ENCODE peak calls at places on chromosomes 16 and 17, in five cellular contexts. One of them, this sample, is unnamed.

GRCh38 chr16:27474921-27475320 is 72.9 kb downstream of the IL21R start:
- DNase-seq in cardiac fibroblast: no peak
- DNase-seq in cardiac muscle cell: no peak
- DNase-seq in CD8-positive, alpha-beta T cell: no peak
- DNase-seq in CD4-positive, alpha-beta T cell: no peak
- DNase-seq in this sample: no peak

GRCh38 chr17:6667516-6667915 is 16.0 kb downstream of the C17orf100 start:
- DNase-seq in cardiac fibroblast: no peak
- DNase-seq in cardiac muscle cell: no peak
- DNase-seq in CD8-positive, alpha-beta T cell: no peak
- DNase-seq in CD4-positive, alpha-beta T cell: no peak
- DNase-seq in this sample: no peak

GRCh38 chr16:1407749-1408148 is 6.8 kb downstream of the UNKL start:
- DNase-seq in cardiac fibroblast: peak; percentile 23
- DNase-seq in cardiac muscle cell: no peak
- DNase-seq in CD8-positive, alpha-beta T cell: no peak
- DNase-seq in CD4-positive, alpha-beta T cell: no peak
- DNase-seq in this sample: peak; percentile 7

GRCh38 chr16:22784690-22785214 is 29.2 kb upstream of the HS3ST2 start:
- DNase-seq in cardiac fibroblast: no peak
- DNase-seq in cardiac muscle cell: no peak
- DNase-seq in CD8-positive, alpha-beta T cell: no peak
- DNase-seq in CD4-positive, alpha-beta T cell: no peak
- DNase-seq in this sample: no peak

GRCh38 chr17:73091410-73091769 is 1.1 kb downstream of the SLC39A11 start:
- DNase-seq in cardiac fibroblast: no peak
- DNase-seq in cardiac muscle cell: no peak
- DNase-seq in CD8-positive, alpha-beta T cell: no peak
- DNase-seq in CD4-positive, alpha-beta T cell: no peak
- DNase-seq in this sample: no peak

GRCh38 chr16:12732600-12732999 is 71.1 kb downstream of the CPPED1 start:
- DNase-seq in cardiac fibroblast: no peak
- DNase-seq in cardiac muscle cell: no peak
- DNase-seq in CD8-positive, alpha-beta T cell: no peak
- DNase-seq in CD4-positive, alpha-beta T cell: no peak
- DNase-seq in this sample: no peak

GRCh38 chr17:71033336-71033735 is 864.0 kb downstream of the KCNJ2 start:
- DNase-seq in cardiac fibroblast: no peak
- DNase-seq in cardiac muscle cell: peak; percentile 30
- DNase-seq in CD8-positive, alpha-beta T cell: no peak
- DNase-seq in CD4-positive, alpha-beta T cell: no peak
- DNase-seq in this sample: no peak

GRCh38 chr17:35189291-35189690 is 4.9 kb downstream of the SLC35G3 start:
- DNase-seq in cardiac fibroblast: peak; percentile 32
- DNase-seq in cardiac muscle cell: no peak
- DNase-seq in CD8-positive, alpha-beta T cell: no peak
- DNase-seq in CD4-positive, alpha-beta T cell: no peak
- DNase-seq in this sample: peak; percentile 6

GRCh38 chr17:49193513-49194296 is 16.7 kb downstream of the GNGT2 start:
- DNase-seq in cardiac fibroblast: peak; percentile 71
- DNase-seq in cardiac muscle cell: peak; percentile 28
- DNase-seq in CD8-positive, alpha-beta T cell: no peak
- DNase-seq in CD4-positive, alpha-beta T cell: no peak
- DNase-seq in this sample: peak; percentile 70

GRCh38 chr17:18102640-18103039 is 5.9 kb upstream of the MYO15A start:
- DNase-seq in cardiac fibroblast: no peak
- DNase-seq in cardiac muscle cell: no peak
- DNase-seq in CD8-positive, alpha-beta T cell: no peak
- DNase-seq in CD4-positive, alpha-beta T cell: no peak
- DNase-seq in this sample: no peak

GRCh38 chr17:30368896-30369720 is 9.6 kb upstream of the CPD start:
- DNase-seq in cardiac fibroblast: no peak
- DNase-seq in cardiac muscle cell: no peak
- DNase-seq in CD8-positive, alpha-beta T cell: no peak
- DNase-seq in CD4-positive, alpha-beta T cell: no peak
- DNase-seq in this sample: no peak

GRCh38 chr16:6602401-6602800 is 730.2 kb upstream of the RBFOX1 start:
- DNase-seq in cardiac fibroblast: no peak
- DNase-seq in cardiac muscle cell: no peak
- DNase-seq in CD8-positive, alpha-beta T cell: no peak
- DNase-seq in CD4-positive, alpha-beta T cell: no peak
- DNase-seq in this sample: no peak

GRCh38 chr17:17401271-17401781 is 75.5 kb upstream of the MED9 start:
- DNase-seq in cardiac fibroblast: peak; percentile 65
- DNase-seq in cardiac muscle cell: no peak
- DNase-seq in CD8-positive, alpha-beta T cell: no peak
- DNase-seq in CD4-positive, alpha-beta T cell: no peak
- DNase-seq in this sample: no peak

GRCh38 chr16:65601781-65602180 is 479.9 kb upstream of the CDH11 start:
- DNase-seq in cardiac fibroblast: peak; percentile 31
- DNase-seq in cardiac muscle cell: no peak
- DNase-seq in CD8-positive, alpha-beta T cell: no peak
- DNase-seq in CD4-positive, alpha-beta T cell: no peak
- DNase-seq in this sample: no peak

GRCh38 chr17:63190821-63191220 is 224.8 kb downstream of the TANC2 start:
- DNase-seq in cardiac fibroblast: no peak
- DNase-seq in cardiac muscle cell: no peak
- DNase-seq in CD8-positive, alpha-beta T cell: no peak
- DNase-seq in CD4-positive, alpha-beta T cell: no peak
- DNase-seq in this sample: no peak

DNA sequence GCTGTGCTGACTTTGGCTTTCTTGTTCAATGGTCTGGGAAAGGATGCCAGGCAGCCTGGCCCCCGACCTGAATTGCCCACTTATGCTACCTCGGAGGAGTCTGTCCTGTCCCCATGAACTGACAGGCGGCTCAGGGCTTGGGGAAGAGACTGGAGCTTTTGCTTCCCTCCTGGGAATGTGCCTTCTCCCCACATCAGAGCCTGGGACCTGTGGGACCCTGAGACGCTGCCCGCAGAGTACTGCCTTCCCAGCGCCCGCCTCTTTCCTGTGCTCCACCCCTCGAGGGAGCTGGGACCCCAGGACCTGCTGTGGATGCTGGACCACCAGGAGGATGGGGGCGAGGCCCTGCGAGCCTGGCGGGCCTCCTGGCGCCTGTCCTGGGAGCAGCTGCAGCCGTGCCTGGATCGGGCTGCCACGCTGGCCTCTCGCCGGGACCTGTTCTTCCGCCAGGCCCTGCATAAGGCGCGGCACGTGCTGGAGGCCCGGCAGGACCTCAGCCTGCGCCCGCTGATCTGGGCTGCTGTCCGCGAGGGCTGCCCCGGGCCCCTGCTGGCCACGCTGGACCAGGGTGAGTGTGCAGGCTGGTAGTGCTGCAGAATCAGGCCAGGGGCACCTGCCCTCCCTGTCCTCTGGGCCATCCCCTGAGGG is 18.5 kb downstream of the FCSK start:
- DNase-seq in cardiac fibroblast: no peak
- DNase-seq in cardiac muscle cell: no peak
- DNase-seq in CD8-positive, alpha-beta T cell: no peak
- DNase-seq in CD4-positive, alpha-beta T cell: no peak
- DNase-seq in this sample: no peak
- TF ChIP-seq CTCF in cardiac fibroblast: no peak
- TF ChIP-seq CTCF in cardiac muscle cell: no peak
- TF ChIP-seq CTCF in CD8-positive, alpha-beta T cell: no peak
- TF ChIP-seq CTCF in CD4-positive, alpha-beta T cell: no peak
- TF ChIP-seq CTCF in this sample: no peak

GRCh38 chr17:37713028-37713431 is 31.8 kb downstream of the HNF1B start:
- DNase-seq in cardiac fibroblast: no peak
- DNase-seq in cardiac muscle cell: no peak
- DNase-seq in CD8-positive, alpha-beta T cell: no peak
- DNase-seq in CD4-positive, alpha-beta T cell: no peak
- DNase-seq in this sample: no peak

GRCh38 chr17:37717627-37718382 is 27.1 kb downstream of the HNF1B start:
- DNase-seq in cardiac fibroblast: no peak
- DNase-seq in cardiac muscle cell: no peak
- DNase-seq in CD8-positive, alpha-beta T cell: no peak
- DNase-seq in CD4-positive, alpha-beta T cell: no peak
- DNase-seq in this sample: peak; percentile 14

GRCh38 chr17:37713624-37714023 is 31.2 kb downstream of the HNF1B start:
- DNase-seq in cardiac fibroblast: no peak
- DNase-seq in cardiac muscle cell: no peak
- DNase-seq in CD8-positive, alpha-beta T cell: no peak
- DNase-seq in CD4-positive, alpha-beta T cell: no peak
- DNase-seq in this sample: no peak

GRCh38 chr17:37718383-37719048 is 26.3 kb downstream of the HNF1B start:
- DNase-seq in cardiac fibroblast: no peak
- DNase-seq in cardiac muscle cell: no peak
- DNase-seq in CD8-positive, alpha-beta T cell: no peak
- DNase-seq in CD4-positive, alpha-beta T cell: no peak
- DNase-seq in this sample: no peak

DNA sequence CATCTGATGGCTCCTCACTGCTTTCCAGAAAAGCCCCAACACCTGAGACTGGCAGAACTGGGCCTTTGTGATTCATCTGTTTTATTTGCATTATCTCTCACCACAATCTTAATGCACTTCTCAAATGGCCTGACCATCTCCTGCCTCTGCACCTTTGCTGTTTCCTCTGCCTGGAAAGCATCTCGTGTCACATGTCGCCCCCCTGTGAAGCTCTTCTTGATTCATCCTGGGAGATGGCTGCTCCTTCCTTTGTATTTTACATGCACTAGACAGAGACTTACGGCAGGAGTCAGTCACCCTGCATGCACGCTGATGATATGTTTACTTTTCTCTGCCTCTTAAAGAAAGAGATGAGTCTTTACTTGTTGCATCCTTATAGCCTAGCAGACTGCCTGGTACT is 30.0 kb downstream of the HNF1B start:
- DNase-seq in cardiac fibroblast: no peak
- DNase-seq in cardiac muscle cell: no peak
- DNase-seq in CD8-positive, alpha-beta T cell: no peak
- DNase-seq in CD4-positive, alpha-beta T cell: no peak
- DNase-seq in this sample: no peak
- TF ChIP-seq CTCF in cardiac fibroblast: no peak
- TF ChIP-seq CTCF in cardiac muscle cell: no peak
- TF ChIP-seq CTCF in CD8-positive, alpha-beta T cell: no peak
- TF ChIP-seq CTCF in CD4-positive, alpha-beta T cell: no peak
- TF ChIP-seq CTCF in this sample: no peak

GRCh38 chr17:42843358-42843934 is 934 bp upstream of the AOC2 start:
- DNase-seq in cardiac fibroblast: peak; percentile 85
- DNase-seq in cardiac muscle cell: peak; percentile 63
- DNase-seq in CD8-positive, alpha-beta T cell: no peak
- DNase-seq in CD4-positive, alpha-beta T cell: no peak
- DNase-seq in this sample: peak; percentile 85
- TF ChIP-seq CTCF in cardiac fibroblast: peak; percentile 99
- TF ChIP-seq CTCF in cardiac muscle cell: peak; percentile 100
- TF ChIP-seq CTCF in CD8-positive, alpha-beta T cell: peak; percentile 35
- TF ChIP-seq CTCF in CD4-positive, alpha-beta T cell: peak; percentile 56
- TF ChIP-seq CTCF in this sample: no peak

DNA sequence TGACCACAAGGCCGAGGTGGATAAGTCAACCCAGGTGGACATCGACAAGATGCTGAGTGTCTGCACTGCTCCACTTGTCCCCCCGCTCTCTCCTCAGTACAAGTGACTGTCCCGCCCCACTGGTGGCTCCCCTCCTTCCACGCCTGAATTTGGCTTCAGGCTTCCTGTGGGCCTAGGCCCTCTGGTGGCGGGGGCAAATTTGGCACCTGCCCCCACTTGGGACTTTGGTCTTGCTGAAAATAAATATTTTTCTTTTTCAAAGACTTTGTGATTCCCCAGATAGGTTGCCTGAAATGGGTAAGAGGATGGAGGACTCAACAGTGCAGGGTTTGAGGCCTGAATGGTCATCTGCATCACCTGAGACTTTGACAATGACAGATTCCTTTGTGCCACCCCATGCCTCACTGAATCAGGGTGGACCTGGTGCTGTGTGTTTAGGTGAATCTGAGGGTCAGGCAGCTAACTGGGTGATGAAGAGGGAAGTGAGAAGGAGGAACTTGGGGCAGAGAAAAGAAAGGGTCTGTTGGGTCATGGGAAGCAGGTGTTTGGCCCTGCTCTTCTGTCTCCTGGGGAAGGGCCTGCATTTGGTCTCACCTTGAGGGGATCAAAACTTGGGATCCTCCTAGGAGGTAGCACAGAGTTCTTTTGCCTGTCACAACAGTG is 2.0 kb downstream of the C16orf86 start:
- DNase-seq in cardiac fibroblast: no peak
- DNase-seq in cardiac muscle cell: no peak
- DNase-seq in CD8-positive, alpha-beta T cell: no peak
- DNase-seq in CD4-positive, alpha-beta T cell: no peak
- DNase-seq in this sample: no peak
- TF ChIP-seq CTCF in cardiac fibroblast: peak; percentile 40
- TF ChIP-seq CTCF in cardiac muscle cell: no peak
- TF ChIP-seq CTCF in CD8-positive, alpha-beta T cell: no peak
- TF ChIP-seq CTCF in CD4-positive, alpha-beta T cell: no peak
- TF ChIP-seq CTCF in this sample: peak; percentile 8

GRCh38 chr16:8885674-8886592 is 3.8 kb downstream of the LITAFD start:
- DNase-seq in cardiac fibroblast: peak; percentile 42
- DNase-seq in cardiac muscle cell: peak; percentile 52
- DNase-seq in CD8-positive, alpha-beta T cell: no peak
- DNase-seq in CD4-positive, alpha-beta T cell: no peak
- DNase-seq in this sample: peak; percentile 40
- TF ChIP-seq CTCF in cardiac fibroblast: peak; percentile 17
- TF ChIP-seq CTCF in cardiac muscle cell: peak; percentile 8
- TF ChIP-seq CTCF in CD8-positive, alpha-beta T cell: no peak
- TF ChIP-seq CTCF in CD4-positive, alpha-beta T cell: no peak
- TF ChIP-seq CTCF in this sample: no peak

GRCh38 chr16:50381679-50382440 is 13.1 kb upstream of the BRD7 start:
- DNase-seq in cardiac fibroblast: no peak
- DNase-seq in cardiac muscle cell: no peak
- DNase-seq in CD8-positive, alpha-beta T cell: no peak
- DNase-seq in CD4-positive, alpha-beta T cell: no peak
- DNase-seq in this sample: no peak
- TF ChIP-seq CTCF in cardiac fibroblast: peak; percentile 15
- TF ChIP-seq CTCF in cardiac muscle cell: no peak
- TF ChIP-seq CTCF in CD8-positive, alpha-beta T cell: no peak
- TF ChIP-seq CTCF in CD4-positive, alpha-beta T cell: no peak
- TF ChIP-seq CTCF in this sample: peak; percentile 0

GRCh38 chr17:59154335-59154720 is 658 bp downstream of the SKA2 start:
- DNase-seq in cardiac fibroblast: peak; percentile 52
- DNase-seq in cardiac muscle cell: peak; percentile 70
- DNase-seq in CD8-positive, alpha-beta T cell: peak; percentile 17
- DNase-seq in CD4-positive, alpha-beta T cell: peak; percentile 9
- DNase-seq in this sample: peak; percentile 49
- TF ChIP-seq CTCF in cardiac fibroblast: no peak
- TF ChIP-seq CTCF in cardiac muscle cell: no peak
- TF ChIP-seq CTCF in CD8-positive, alpha-beta T cell: no peak
- TF ChIP-seq CTCF in CD4-positive, alpha-beta T cell: no peak
- TF ChIP-seq CTCF in this sample: no peak